ENCODE peak calls at places on chromosomes 6 and 20, in four cellular contexts. A is HCT116, X is K562, N is HepG2. M is an unnamed sample.

GRCh38 chr6:64010646-64011045 is 375.0 kb downstream of the PHF3 start:
- DNase-seq in A (no peak), X (no peak), N (no peak), M (no peak)

GRCh38 chr6:121592955-121593665 is 157.7 kb downstream of the GJA1 start:
- DNase-seq in A (no peak), X (no peak), N (no peak), M (no peak)

GRCh38 chr6:105902401-105903031 is 183.6 kb upstream of the PRDM1 start:
- DNase-seq in A (no peak), X (no peak), N (no peak), M (no peak)

GRCh38 chr6:170437719-170438401 is 115.2 kb downstream of the PSMB1 start:
- DNase-seq in A (no peak), X (no peak), N (no peak), M (no peak)

GRCh38 chr6:81987293-81987692 is 234.8 kb upstream of the TENT5A start:
- DNase-seq in A (no peak), X (no peak), N (no peak), M (no peak)

GRCh38 chr6:79134699-79135474 is 56.8 kb upstream of the PHIP start:
- DNase-seq in A (no peak), X (no peak), N (no peak), M (no peak)

GRCh38 chr6:53359088-53359842 is 10.5 kb upstream of the ELOVL5 start:
- DNase-seq in A (peak), X (peak), N (peak), M (peak)

GRCh38 chr6:46054531-46054930 is 38.9 kb upstream of the CLIC5 start:
- DNase-seq in A (no peak), X (no peak), N (no peak), M (no peak)

GRCh38 chr20:46025376-46025783 is 3.6 kb upstream of the SLC12A5 start:
- DNase-seq in A (no peak), X (no peak), N (no peak), M (no peak)

GRCh38 chr20:6814945-6815344 is 47.5 kb downstream of the BMP2 start:
- DNase-seq in A (no peak), X (no peak), N (no peak), M (no peak)

GRCh38 chr6:110682460-110682853 is 132.8 kb downstream of the CDK19 start:
- DNase-seq in A (peak), X (peak), N (peak), M (peak)
- TF ChIP-seq SIN3A in A (no peak), X (no peak), N (no peak), M (no peak)

GRCh38 chr20:53534037-53534436 is 59.6 kb downstream of the ZNF217 start:
- DNase-seq in A (no peak), X (no peak), N (no peak), M (no peak)

DNA sequence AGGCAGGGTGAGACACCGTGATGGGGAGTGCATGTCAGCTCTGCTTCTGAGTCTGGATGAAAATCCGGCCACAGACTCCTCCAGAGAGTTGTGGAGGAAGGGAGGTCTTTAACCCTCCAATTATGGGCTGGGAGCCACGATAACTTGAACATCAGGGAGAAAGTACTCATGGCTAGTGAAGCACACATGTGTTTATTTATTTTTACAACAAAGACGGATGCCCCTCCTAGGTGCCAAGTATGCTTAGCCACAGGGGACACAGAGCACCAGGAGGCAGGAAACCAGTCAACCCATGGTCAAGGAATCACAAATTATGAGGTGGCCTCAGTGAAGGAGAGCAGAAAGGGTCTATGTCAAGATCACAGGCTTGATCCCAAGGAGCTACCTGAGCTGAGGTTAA is 54.1 kb downstream of the ZNF217 start:
- DNase-seq in A (no peak), X (no peak), N (no peak), M (no peak)
- TF ChIP-seq CTCF in A (no peak), X (no peak), N (no peak), M (no peak)

DNA sequence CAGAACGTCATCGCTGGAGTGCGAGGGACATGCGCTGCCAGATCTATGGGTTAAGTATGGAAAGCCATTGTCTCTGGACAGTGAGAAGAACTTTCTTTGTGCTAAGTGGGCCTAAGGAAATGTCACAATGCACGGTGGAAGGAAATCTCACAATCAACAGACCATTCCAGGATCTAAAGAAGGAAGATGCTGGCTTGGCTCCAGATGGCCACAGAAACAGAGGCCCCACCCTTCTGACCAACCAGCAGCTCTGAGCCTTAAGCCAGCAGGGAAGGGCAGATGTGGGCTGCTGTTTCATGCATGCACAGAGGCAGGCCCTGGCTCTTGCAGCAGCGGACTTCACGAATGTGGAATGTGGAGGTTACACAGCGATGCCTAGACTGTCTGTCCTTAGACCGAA is 156.3 kb downstream of the SOBP start:
- DNase-seq in A (no peak), X (no peak), N (no peak), M (no peak)
- TF ChIP-seq TCF7L2 in A (no peak), X (no peak), N (no peak), M (no peak)

DNA sequence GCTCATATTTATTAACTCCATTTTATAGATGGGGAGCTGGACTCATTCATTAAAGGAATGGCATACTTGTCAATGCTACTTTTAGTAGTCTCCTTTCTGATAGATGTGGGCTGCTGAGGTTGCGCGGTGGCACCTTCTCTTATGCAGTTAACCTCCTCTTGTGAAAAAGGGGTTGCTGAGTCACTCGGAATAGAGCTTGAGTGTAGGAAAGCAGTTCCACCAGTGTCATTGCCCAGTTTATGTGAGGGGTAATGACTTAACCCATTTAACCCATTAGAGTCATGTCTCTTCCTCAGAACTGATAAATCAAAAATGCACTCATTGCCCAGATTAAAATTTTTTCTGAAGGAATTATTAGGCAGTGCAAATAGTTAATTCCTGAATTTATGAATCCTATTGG is 6.3 kb downstream of the MAPK14 start:
- DNase-seq in A (no peak), X (no peak), N (no peak), M (no peak)
- TF ChIP-seq SIN3A in A (no peak), X (no peak), N (no peak), M (no peak)